ENCODE peak calls at places on chromosomes 3 and 15, in six cellular contexts. Y is heart right ventricle; O is tibial artery; W is endothelial cell of umbilical vein; F is CD4-positive, alpha-beta T cell; N is RWPE1. P is an unnamed sample.

GRCh38 chr15:40386480-40386879 is 4.0 kb downstream of the KNSTRN start:
- DNase-seq in F (no peak), W (no peak), Y (no peak), O (no peak), N (no peak), P (no peak)

GRCh38 chr3:72058493-72059081 is 273.6 kb upstream of the PROK2 start:
- DNase-seq in N (no peak), W (no peak), F (no peak), Y (peak), O (no peak), P (no peak)

GRCh38 chr3:102142379-102143058 is 292.3 kb upstream of the ZPLD1 start:
- DNase-seq in W (peak), F (no peak), O (no peak), N (no peak), Y (peak), P (no peak)

GRCh38 chr15:95604634-95605036 is 725.9 kb upstream of the NR2F2 start:
- DNase-seq in F (no peak), Y (peak), W (peak), O (no peak), N (peak), P (no peak)

GRCh38 chr3:132448211-132448961 is 31.1 kb downstream of the DNAJC13 start:
- DNase-seq in W (peak), F (no peak), O (peak), Y (peak), N (no peak), P (no peak)

GRCh38 chr15:96331141-96331941 is 841 bp downstream of the NR2F2 start:
- DNase-seq in Y (no peak), W (peak), F (no peak), O (no peak), N (no peak), P (peak)

GRCh38 chr3:56851966-56852884 is 50.5 kb upstream of the ARHGEF3 start:
- DNase-seq in F (no peak), N (peak), W (no peak), Y (no peak), O (no peak), P (no peak)

GRCh38 chr3:194775731-194776130 is 90.0 kb downstream of the FAM43A start:
- DNase-seq in N (no peak), F (no peak), W (no peak), Y (no peak), O (no peak), P (no peak)

GRCh38 chr3:141796436-141797166 is 33.4 kb downstream of the GRK7 start:
- DNase-seq in N (no peak), W (peak), F (peak), Y (no peak), O (no peak), P (no peak)

GRCh38 chr3:194121881-194122280 is 14.1 kb upstream of the HES1 start:
- DNase-seq in F (no peak), O (no peak), W (peak), N (peak), Y (no peak), P (no peak)

DNA sequence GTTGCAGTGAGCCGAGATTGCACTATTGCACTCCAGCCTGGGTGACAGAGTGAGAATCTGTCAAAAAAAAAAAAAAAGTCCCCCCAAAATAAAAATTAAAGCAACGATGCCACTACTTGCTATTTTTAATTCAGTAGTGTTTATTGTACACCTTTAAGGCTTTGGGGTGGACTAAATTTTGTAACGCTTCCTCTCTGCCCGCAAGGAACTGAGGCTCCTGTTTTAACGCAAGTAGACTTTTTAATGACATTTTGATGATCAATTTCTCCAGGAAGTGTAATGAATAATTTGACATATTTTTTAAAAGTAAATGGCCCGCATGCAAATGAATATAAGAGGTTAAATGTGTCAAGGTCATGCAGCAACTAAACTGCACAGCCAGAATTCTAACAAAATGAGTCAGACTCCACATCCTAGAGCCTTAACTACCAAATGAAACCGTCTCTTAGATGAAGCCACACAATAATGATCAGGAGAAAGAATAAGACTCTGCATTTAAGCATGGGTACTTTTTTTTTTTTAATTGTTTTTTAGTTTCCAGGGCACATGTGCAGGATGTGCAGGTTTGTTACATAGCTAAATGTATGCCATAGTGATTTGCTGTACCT is 96.8 kb upstream of the LMOD3 start:
- DNase-seq in O (no peak), F (no peak), Y (no peak), N (no peak), W (peak), P (no peak)
- H3K27ac ChIP-seq in O (no peak), F (no peak), Y (no peak), N (no peak), W (no peak), P (no peak)

GRCh38 chr15:75620043-75620775 is 5.3 kb downstream of the SNUPN start:
- DNase-seq in Y (peak), W (no peak), O (no peak), N (no peak), F (no peak), P (no peak)
- H3K27ac ChIP-seq in Y (peak), W (peak), O (peak), N (peak), F (no peak), P (peak)

GRCh38 chr15:77276096-77276495 is 143.8 kb downstream of the PEAK1 start:
- DNase-seq in W (no peak), N (no peak), O (no peak), Y (no peak), F (no peak), P (no peak)
- H3K27ac ChIP-seq in W (no peak), N (no peak), O (no peak), Y (no peak), F (no peak), P (no peak)

DNA sequence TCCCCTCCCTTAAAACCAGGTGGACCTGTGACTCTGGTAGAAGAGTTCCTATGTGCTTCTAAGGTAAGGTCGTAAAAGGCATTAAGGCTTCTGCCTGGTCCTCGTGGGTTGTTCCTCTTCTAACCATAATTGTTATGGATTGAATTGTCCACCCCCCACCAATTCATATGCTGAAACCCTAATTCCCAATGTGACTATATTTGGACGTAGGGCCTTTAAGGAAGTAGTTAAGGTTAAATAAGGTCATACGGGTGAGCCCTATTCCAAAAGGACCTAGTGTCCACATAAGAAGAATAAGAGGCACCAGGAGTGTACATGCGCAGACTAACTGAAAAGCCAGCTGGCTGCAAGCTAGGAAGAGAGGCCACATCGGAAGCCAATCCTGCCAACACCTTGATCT is 1.9 kb downstream of the ADPGK start:
- DNase-seq in O (no peak), F (no peak), Y (no peak), N (no peak), W (no peak), P (no peak)
- H3K27ac ChIP-seq in O (no peak), F (no peak), Y (no peak), N (no peak), W (no peak), P (no peak)

P was measured in left lung.